ENCODE peak calls at places on chromosome 6, in six cellular contexts. One of them, this sample, is unnamed.

GRCh38 chr6:21594427-21595264 is 1.1 kb downstream of the SOX4 start:
- DNase-seq in ascending aorta: no peak
- DNase-seq in uterus: peak; percentile 66
- DNase-seq in mesendoderm: peak; percentile 68
- DNase-seq in ovary: peak; percentile 61
- DNase-seq in right lobe of liver: peak; percentile 74
- DNase-seq in this sample: peak; percentile 67

GRCh38 chr6:158730175-158730907 is 80.5 kb downstream of the SYTL3 start:
- DNase-seq in right lobe of liver: no peak
- DNase-seq in ovary: no peak
- DNase-seq in ascending aorta: no peak
- DNase-seq in mesendoderm: peak; percentile 63
- DNase-seq in uterus: no peak
- DNase-seq in this sample: no peak

GRCh38 chr6:21050930-21051329 is 516.7 kb downstream of the CDKAL1 start:
- DNase-seq in uterus: no peak
- DNase-seq in right lobe of liver: no peak
- DNase-seq in ovary: no peak
- DNase-seq in ascending aorta: no peak
- DNase-seq in mesendoderm: no peak
- DNase-seq in this sample: no peak

GRCh38 chr6:31143148-31143547 is 4.3 kb upstream of the PSORS1C2 start:
- DNase-seq in right lobe of liver: no peak
- DNase-seq in uterus: peak; percentile 44
- DNase-seq in ascending aorta: peak; percentile 28
- DNase-seq in ovary: peak; percentile 34
- DNase-seq in mesendoderm: peak; percentile 95
- DNase-seq in this sample: no peak

GRCh38 chr6:62652692-62653328 is 366.8 kb upstream of the KHDRBS2 start:
- DNase-seq in ascending aorta: no peak
- DNase-seq in ovary: no peak
- DNase-seq in mesendoderm: peak; percentile 50
- DNase-seq in right lobe of liver: no peak
- DNase-seq in uterus: no peak
- DNase-seq in this sample: no peak

GRCh38 chr6:99282479-99283062 is 66.9 kb downstream of the FAXC start:
- DNase-seq in ascending aorta: no peak
- DNase-seq in mesendoderm: peak; percentile 16
- DNase-seq in right lobe of liver: no peak
- DNase-seq in uterus: no peak
- DNase-seq in ovary: no peak
- DNase-seq in this sample: no peak

GRCh38 chr6:231779-232178 is 60.5 kb upstream of the DUSP22 start:
- DNase-seq in right lobe of liver: no peak
- DNase-seq in mesendoderm: no peak
- DNase-seq in uterus: no peak
- DNase-seq in ovary: no peak
- DNase-seq in ascending aorta: no peak
- DNase-seq in this sample: no peak

GRCh38 chr6:69958978-69959377 is 92.6 kb downstream of the COL19A1 start:
- DNase-seq in right lobe of liver: no peak
- DNase-seq in uterus: no peak
- DNase-seq in ascending aorta: no peak
- DNase-seq in mesendoderm: no peak
- DNase-seq in ovary: no peak
- DNase-seq in this sample: no peak

GRCh38 chr6:30884521-30885480 is 482 bp downstream of the DDR1 start:
- DNase-seq in ovary: peak; percentile 72
- DNase-seq in ascending aorta: no peak
- DNase-seq in right lobe of liver: peak; percentile 49
- DNase-seq in uterus: peak; percentile 63
- DNase-seq in mesendoderm: peak; percentile 80
- DNase-seq in this sample: no peak

GRCh38 chr6:11198663-11199603 is 33.5 kb downstream of the NEDD9 start:
- DNase-seq in mesendoderm: no peak
- DNase-seq in ovary: no peak
- DNase-seq in right lobe of liver: no peak
- DNase-seq in ascending aorta: no peak
- DNase-seq in uterus: no peak
- DNase-seq in this sample: no peak

GRCh38 chr6:32763417-32763816 is at the start of gene HLA-DQB2:
- DNase-seq in uterus: no peak
- DNase-seq in ascending aorta: no peak
- DNase-seq in ovary: no peak
- DNase-seq in mesendoderm: no peak
- DNase-seq in right lobe of liver: no peak
- DNase-seq in this sample: no peak

GRCh38 chr6:48449002-48449401 is 338.0 kb upstream of the PTCHD4 start:
- DNase-seq in ovary: no peak
- DNase-seq in right lobe of liver: no peak
- DNase-seq in ascending aorta: no peak
- DNase-seq in uterus: no peak
- DNase-seq in mesendoderm: peak; percentile 11
- DNase-seq in this sample: no peak

GRCh38 chr6:119224095-119224701 is 125.4 kb downstream of the MAN1A1 start:
- DNase-seq in ascending aorta: no peak
- DNase-seq in ovary: no peak
- DNase-seq in uterus: no peak
- DNase-seq in mesendoderm: no peak
- DNase-seq in right lobe of liver: no peak
- DNase-seq in this sample: no peak

GRCh38 chr6:167764215-167764614 is 62.5 kb upstream of the AFDN start:
- DNase-seq in ovary: no peak
- DNase-seq in ascending aorta: no peak
- DNase-seq in mesendoderm: no peak
- DNase-seq in right lobe of liver: no peak
- DNase-seq in uterus: no peak
- DNase-seq in this sample: no peak

GRCh38 chr6:71468841-71469750 is 180.5 kb downstream of the OGFRL1 start:
- DNase-seq in uterus: peak; percentile 27
- DNase-seq in right lobe of liver: no peak
- DNase-seq in ovary: no peak
- DNase-seq in ascending aorta: no peak
- DNase-seq in mesendoderm: no peak
- DNase-seq in this sample: no peak

GRCh38 chr6:14664616-14665315 is 547.2 kb downstream of the CD83 start:
- DNase-seq in uterus: no peak
- DNase-seq in mesendoderm: peak; percentile 93
- DNase-seq in right lobe of liver: no peak
- DNase-seq in ovary: no peak
- DNase-seq in ascending aorta: no peak
- DNase-seq in this sample: no peak
- H3K27ac ChIP-seq in uterus: no peak overlapping the region
- H3K27ac ChIP-seq in mesendoderm: no peak overlapping the region
- H3K27ac ChIP-seq in right lobe of liver: no peak overlapping the region
- H3K27ac ChIP-seq in ovary: no peak overlapping the region
- H3K27ac ChIP-seq in ascending aorta: no peak overlapping the region
- H3K27ac ChIP-seq in this sample: peak overlapping the region; percentile 72

GRCh38 chr6:34575326-34575725 is 19.2 kb upstream of the SPDEF start:
- DNase-seq in ascending aorta: no peak
- DNase-seq in right lobe of liver: peak; percentile 36
- DNase-seq in ovary: no peak
- DNase-seq in uterus: no peak
- DNase-seq in mesendoderm: peak; percentile 53
- DNase-seq in this sample: no peak
- H3K27me3 ChIP-seq in ascending aorta: no peaks in the 10 kb centered on the region
- H3K27me3 ChIP-seq in right lobe of liver: no peaks in the 10 kb centered on the region
- H3K27me3 ChIP-seq in ovary: no peaks in the 10 kb centered on the region
- H3K27me3 ChIP-seq in uterus: no peaks in the 10 kb centered on the region
- H3K27me3 ChIP-seq in mesendoderm: no peaks in the 10 kb centered on the region
- H3K27me3 ChIP-seq in this sample: no peaks in the 10 kb centered on the region

DNA sequence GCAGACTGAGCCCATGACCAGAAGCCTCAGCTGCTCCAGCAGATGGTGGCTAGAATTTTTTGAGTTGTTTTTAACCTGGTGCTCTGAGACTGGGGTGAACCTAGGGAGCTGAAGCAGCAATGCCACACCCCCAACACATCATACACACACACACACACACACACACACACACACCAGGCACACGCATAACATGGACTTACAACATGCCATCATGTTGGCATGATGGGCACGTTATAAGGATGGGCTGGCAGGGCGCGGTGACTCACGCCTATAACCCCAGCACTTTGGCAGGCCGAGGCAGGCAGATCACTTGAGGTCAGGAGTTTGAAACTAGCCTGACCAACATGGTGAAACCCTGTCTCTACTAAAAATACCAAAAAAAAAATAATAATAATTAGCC is 103.2 kb downstream of the QRSL1 start:
- DNase-seq in mesendoderm: no peak
- DNase-seq in ascending aorta: no peak
- DNase-seq in right lobe of liver: no peak
- DNase-seq in ovary: no peak
- DNase-seq in uterus: no peak
- DNase-seq in this sample: no peak
- H3K27ac ChIP-seq in mesendoderm: no peak overlapping the region
- H3K27ac ChIP-seq in ascending aorta: no peak overlapping the region
- H3K27ac ChIP-seq in right lobe of liver: peak overlapping the region; percentile 91
- H3K27ac ChIP-seq in ovary: no peak overlapping the region
- H3K27ac ChIP-seq in uterus: no peak overlapping the region
- H3K27ac ChIP-seq in this sample: no peak overlapping the region

DNA sequence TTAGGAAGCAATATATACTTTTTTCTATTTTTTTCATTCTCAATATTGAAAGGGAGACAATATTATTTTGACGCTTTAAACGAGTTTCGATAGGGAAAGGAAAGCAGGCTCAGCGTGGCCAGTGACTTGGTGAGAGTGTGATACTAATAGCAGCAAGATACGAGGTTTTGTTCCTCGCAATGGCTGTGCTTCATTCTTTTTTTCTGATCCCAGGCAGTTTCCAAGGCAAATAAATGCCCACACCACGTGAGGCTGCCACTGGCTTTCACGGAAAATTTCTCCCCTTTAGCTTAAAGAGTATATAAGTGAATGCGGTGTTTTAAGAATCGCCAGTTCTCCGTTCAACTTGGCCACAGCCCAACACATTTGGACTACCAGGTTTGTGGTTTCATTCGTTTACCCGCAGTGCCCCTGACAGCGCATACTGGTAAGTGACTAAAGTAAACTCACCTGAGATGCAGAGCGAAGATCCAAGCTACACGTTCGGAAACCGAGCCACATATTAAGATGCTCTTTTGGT is 196.4 kb upstream of the ZNF184 start:
- DNase-seq in ascending aorta: no peak
- DNase-seq in mesendoderm: no peak
- DNase-seq in right lobe of liver: no peak
- DNase-seq in uterus: no peak
- DNase-seq in ovary: peak; percentile 38
- DNase-seq in this sample: no peak
- H3K27me3 ChIP-seq in ascending aorta: no peaks in the 10 kb centered on the region
- H3K27me3 ChIP-seq in mesendoderm: no peaks in the 10 kb centered on the region
- H3K27me3 ChIP-seq in right lobe of liver: peaks cover 8% of the 10 kb centered on the region
- H3K27me3 ChIP-seq in uterus: peaks cover 67% of the 10 kb centered on the region
- H3K27me3 ChIP-seq in ovary: no peaks in the 10 kb centered on the region
- H3K27me3 ChIP-seq in this sample: no peaks in the 10 kb centered on the region

DNA sequence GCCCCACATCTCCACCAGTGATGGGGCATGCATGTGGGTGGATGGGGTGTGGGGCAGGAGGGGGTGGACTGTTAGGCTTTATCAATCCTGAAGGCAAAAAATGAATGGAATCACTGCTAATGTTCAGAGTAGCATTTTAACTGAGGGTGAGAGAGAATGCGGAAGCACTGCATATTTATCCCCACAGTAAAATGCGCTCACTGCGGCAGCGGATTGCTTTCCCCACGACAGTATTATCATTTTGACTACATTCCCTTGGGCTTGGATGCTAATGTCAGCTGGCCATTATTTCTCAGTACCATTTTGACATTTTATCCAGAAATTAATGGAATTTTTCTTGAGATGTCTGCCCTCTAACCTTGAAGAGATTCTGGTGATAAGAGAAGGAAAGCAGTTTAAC is 13.4 kb downstream of the ALDH8A1 start:
- DNase-seq in right lobe of liver: no peak
- DNase-seq in ovary: no peak
- DNase-seq in uterus: no peak
- DNase-seq in mesendoderm: no peak
- DNase-seq in ascending aorta: no peak
- DNase-seq in this sample: no peak
- H3K27ac ChIP-seq in right lobe of liver: no peak overlapping the region
- H3K27ac ChIP-seq in ovary: no peak overlapping the region
- H3K27ac ChIP-seq in uterus: no peak overlapping the region
- H3K27ac ChIP-seq in mesendoderm: no peak overlapping the region
- H3K27ac ChIP-seq in ascending aorta: no peak overlapping the region
- H3K27ac ChIP-seq in this sample: peak overlapping the region; percentile 57

GRCh38 chr6:136552054-136552453 is 1.8 kb upstream of the MAP7 start:
- DNase-seq in ascending aorta: no peak
- DNase-seq in right lobe of liver: no peak
- DNase-seq in uterus: no peak
- DNase-seq in mesendoderm: no peak
- DNase-seq in ovary: no peak
- DNase-seq in this sample: no peak
- H3K27me3 ChIP-seq in ascending aorta: no peaks in the 10 kb centered on the region
- H3K27me3 ChIP-seq in right lobe of liver: no peaks in the 10 kb centered on the region
- H3K27me3 ChIP-seq in uterus: no peaks in the 10 kb centered on the region
- H3K27me3 ChIP-seq in mesendoderm: no peaks in the 10 kb centered on the region
- H3K27me3 ChIP-seq in ovary: no peaks in the 10 kb centered on the region
- H3K27me3 ChIP-seq in this sample: no peaks in the 10 kb centered on the region

DNA sequence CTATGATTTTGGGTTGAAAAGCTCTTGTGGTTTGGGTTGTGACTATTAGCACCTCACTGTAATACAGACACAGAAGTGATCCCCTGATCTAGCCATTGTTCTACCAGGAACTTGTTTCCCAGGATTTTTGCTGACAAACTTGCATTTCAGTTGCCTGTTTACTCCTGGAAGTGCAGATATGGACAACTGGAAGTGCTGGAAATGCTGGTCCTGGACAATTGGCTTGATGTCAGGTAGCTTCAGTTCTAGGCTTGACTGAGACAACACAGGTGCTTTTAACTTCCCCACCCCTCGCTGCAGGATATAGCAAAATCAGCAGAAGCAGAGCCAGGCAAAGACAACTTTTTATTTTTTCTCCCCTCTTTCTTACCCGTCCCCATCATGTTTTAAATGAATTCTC is 27.1 kb upstream of the FBXO30 start:
- DNase-seq in ascending aorta: no peak
- DNase-seq in mesendoderm: no peak
- DNase-seq in ovary: no peak
- DNase-seq in uterus: no peak
- DNase-seq in right lobe of liver: no peak
- DNase-seq in this sample: no peak
- H3K27ac ChIP-seq in ascending aorta: no peak overlapping the region
- H3K27ac ChIP-seq in mesendoderm: no peak overlapping the region
- H3K27ac ChIP-seq in ovary: no peak overlapping the region
- H3K27ac ChIP-seq in uterus: no peak overlapping the region
- H3K27ac ChIP-seq in right lobe of liver: no peak overlapping the region
- H3K27ac ChIP-seq in this sample: no peak overlapping the region